ENCODE peak calls at places on chromosome 14, in seven cellular contexts. One of them, this sample, is unnamed.

GRCh38 chr14:61140872-61141271 is 140.3 kb downstream of the TMEM30B start:
- DNase-seq in GM12878: no peak
- DNase-seq in H1: no peak
- DNase-seq in K562: no peak
- DNase-seq in HepG2: no peak
- DNase-seq in GM12891: no peak
- DNase-seq in SK-N-SH: no peak
- DNase-seq in this sample: no peak

GRCh38 chr14:105315941-105316562 is 1.5 kb downstream of the PACS2 start:
- DNase-seq in GM12878: no peak
- DNase-seq in H1: no peak
- DNase-seq in K562: no peak
- DNase-seq in HepG2: no peak
- DNase-seq in GM12891: peak
- DNase-seq in SK-N-SH: peak
- DNase-seq in this sample: no peak

GRCh38 chr14:100466111-100466856 is 120.9 kb downstream of the BEGAIN start:
- DNase-seq in GM12878: no peak
- DNase-seq in H1: no peak
- DNase-seq in K562: no peak
- DNase-seq in HepG2: no peak
- DNase-seq in GM12891: no peak
- DNase-seq in SK-N-SH: no peak
- DNase-seq in this sample: no peak

GRCh38 chr14:20657216-20658211 is 16.0 kb upstream of the OR6S1 start:
- DNase-seq in GM12878: no peak
- DNase-seq in H1: peak
- DNase-seq in K562: peak
- DNase-seq in HepG2: peak
- DNase-seq in GM12891: no peak
- DNase-seq in SK-N-SH: no peak
- DNase-seq in this sample: no peak

GRCh38 chr14:32444262-32444661 is 115.2 kb downstream of the AKAP6 start:
- DNase-seq in GM12878: no peak
- DNase-seq in H1: no peak
- DNase-seq in K562: no peak
- DNase-seq in HepG2: no peak
- DNase-seq in GM12891: no peak
- DNase-seq in SK-N-SH: no peak
- DNase-seq in this sample: no peak

GRCh38 chr14:94027566-94028449 is 1.7 kb downstream of the OTUB2 start:
- DNase-seq in GM12878: no peak
- DNase-seq in H1: no peak
- DNase-seq in K562: no peak
- DNase-seq in HepG2: no peak
- DNase-seq in GM12891: no peak
- DNase-seq in SK-N-SH: no peak
- DNase-seq in this sample: no peak

GRCh38 chr14:100584056-100585031 is 2.9 kb downstream of the BEGAIN start:
- DNase-seq in GM12878: no peak
- DNase-seq in H1: no peak
- DNase-seq in K562: peak
- DNase-seq in HepG2: no peak
- DNase-seq in GM12891: no peak
- DNase-seq in SK-N-SH: no peak
- DNase-seq in this sample: no peak

GRCh38 chr14:84420236-84420635 is 1109.7 kb upstream of the FLRT2 start:
- DNase-seq in GM12878: no peak
- DNase-seq in H1: no peak
- DNase-seq in K562: no peak
- DNase-seq in HepG2: no peak
- DNase-seq in GM12891: no peak
- DNase-seq in SK-N-SH: no peak
- DNase-seq in this sample: no peak

GRCh38 chr14:52467515-52468266 is 84.6 kb downstream of the TXNDC16 start:
- DNase-seq in GM12878: no peak
- DNase-seq in H1: no peak
- DNase-seq in K562: no peak
- DNase-seq in HepG2: no peak
- DNase-seq in GM12891: no peak
- DNase-seq in SK-N-SH: no peak
- DNase-seq in this sample: no peak

GRCh38 chr14:90656986-90657385 is 159.2 kb downstream of the TTC7B start:
- DNase-seq in GM12878: no peak
- DNase-seq in H1: no peak
- DNase-seq in K562: no peak
- DNase-seq in HepG2: no peak
- DNase-seq in GM12891: no peak
- DNase-seq in SK-N-SH: no peak
- DNase-seq in this sample: no peak

GRCh38 chr14:36325853-36326252 is 5.4 kb upstream of the MBIP start:
- DNase-seq in GM12878: no peak
- DNase-seq in H1: no peak
- DNase-seq in K562: no peak
- DNase-seq in HepG2: no peak
- DNase-seq in GM12891: no peak
- DNase-seq in SK-N-SH: no peak
- DNase-seq in this sample: no peak

GRCh38 chr14:33509927-33510535 is 440.8 kb downstream of the EGLN3 start:
- DNase-seq in GM12878: no peak
- DNase-seq in H1: no peak
- DNase-seq in K562: no peak
- DNase-seq in HepG2: no peak
- DNase-seq in GM12891: no peak
- DNase-seq in SK-N-SH: no peak
- DNase-seq in this sample: no peak

GRCh38 chr14:35384386-35385041 is 20.0 kb downstream of the NFKBIA start:
- DNase-seq in GM12878: no peak
- DNase-seq in H1: no peak
- DNase-seq in K562: peak
- DNase-seq in HepG2: peak
- DNase-seq in GM12891: no peak
- DNase-seq in SK-N-SH: no peak
- DNase-seq in this sample: no peak

GRCh38 chr14:48690349-48690748 is 895.8 kb downstream of the RPS29 start:
- DNase-seq in GM12878: no peak
- DNase-seq in H1: no peak
- DNase-seq in K562: no peak
- DNase-seq in HepG2: no peak
- DNase-seq in GM12891: no peak
- DNase-seq in SK-N-SH: no peak
- DNase-seq in this sample: no peak

GRCh38 chr14:32417956-32418552 is 89.0 kb downstream of the AKAP6 start:
- DNase-seq in GM12878: no peak
- DNase-seq in H1: no peak
- DNase-seq in K562: peak
- DNase-seq in HepG2: no peak
- DNase-seq in GM12891: no peak
- DNase-seq in SK-N-SH: no peak
- DNase-seq in this sample: no peak

GRCh38 chr14:21026251-21026987 is 1.6 kb upstream of the NDRG2 start:
- DNase-seq in GM12878: no peak
- DNase-seq in H1: no peak
- DNase-seq in K562: no peak
- DNase-seq in HepG2: no peak
- DNase-seq in GM12891: no peak
- DNase-seq in SK-N-SH: no peak
- DNase-seq in this sample: no peak

GRCh38 chr14:104924421-104925213 is at the start of gene PLD4:
- DNase-seq in GM12878: no peak
- DNase-seq in H1: no peak
- DNase-seq in K562: no peak
- DNase-seq in HepG2: no peak
- DNase-seq in GM12891: no peak
- DNase-seq in SK-N-SH: no peak
- DNase-seq in this sample: no peak

GRCh38 chr14:90573385-90574105 is 176.7 kb downstream of the CALM1 start:
- DNase-seq in GM12878: no peak
- DNase-seq in H1: no peak
- DNase-seq in K562: peak
- DNase-seq in HepG2: no peak
- DNase-seq in GM12891: no peak
- DNase-seq in SK-N-SH: peak
- DNase-seq in this sample: no peak

GRCh38 chr14:105430535-105430934 is 10.9 kb downstream of the MTA1 start:
- DNase-seq in GM12878: no peak
- DNase-seq in H1: no peak
- DNase-seq in K562: no peak
- DNase-seq in HepG2: no peak
- DNase-seq in GM12891: no peak
- DNase-seq in SK-N-SH: no peak
- DNase-seq in this sample: no peak

GRCh38 chr14:26841361-26841760 is 243.5 kb upstream of the NOVA1 start:
- DNase-seq in GM12878: no peak
- DNase-seq in H1: no peak
- DNase-seq in K562: no peak
- DNase-seq in HepG2: no peak
- DNase-seq in GM12891: no peak
- DNase-seq in SK-N-SH: no peak
- DNase-seq in this sample: no peak

GRCh38 chr14:22824711-22825359 is 4.9 kb upstream of the MRPL52 start:
- DNase-seq in GM12878: no peak
- DNase-seq in H1: no peak
- DNase-seq in K562: peak
- DNase-seq in HepG2: peak
- DNase-seq in GM12891: no peak
- DNase-seq in SK-N-SH: no peak
- DNase-seq in this sample: no peak

GRCh38 chr14:92690171-92691011 is 58.0 kb downstream of the LGMN start:
- DNase-seq in GM12878: no peak
- DNase-seq in H1: no peak
- DNase-seq in K562: peak
- DNase-seq in HepG2: peak
- DNase-seq in GM12891: no peak
- DNase-seq in SK-N-SH: peak
- DNase-seq in this sample: no peak

GRCh38 chr14:91350813-91351507 is 66.7 kb downstream of the CCDC88C start:
- DNase-seq in GM12878: peak
- DNase-seq in H1: no peak
- DNase-seq in K562: no peak
- DNase-seq in HepG2: no peak
- DNase-seq in GM12891: no peak
- DNase-seq in SK-N-SH: no peak
- DNase-seq in this sample: no peak

GRCh38 chr14:102949062-102949800 is 26.8 kb downstream of the AMN start:
- DNase-seq in GM12878: no peak
- DNase-seq in H1: no peak
- DNase-seq in K562: no peak
- DNase-seq in HepG2: no peak
- DNase-seq in GM12891: no peak
- DNase-seq in SK-N-SH: no peak
- DNase-seq in this sample: no peak
- TF ChIP-seq TAF1 in GM12878: no peak
- TF ChIP-seq TAF1 in H1: no peak
- TF ChIP-seq TAF1 in K562: no peak
- TF ChIP-seq TAF1 in HepG2: no peak
- TF ChIP-seq TAF1 in GM12891: no peak
- TF ChIP-seq TAF1 in SK-N-SH: no peak
- TF ChIP-seq TAF1 in this sample: no peak

DNA sequence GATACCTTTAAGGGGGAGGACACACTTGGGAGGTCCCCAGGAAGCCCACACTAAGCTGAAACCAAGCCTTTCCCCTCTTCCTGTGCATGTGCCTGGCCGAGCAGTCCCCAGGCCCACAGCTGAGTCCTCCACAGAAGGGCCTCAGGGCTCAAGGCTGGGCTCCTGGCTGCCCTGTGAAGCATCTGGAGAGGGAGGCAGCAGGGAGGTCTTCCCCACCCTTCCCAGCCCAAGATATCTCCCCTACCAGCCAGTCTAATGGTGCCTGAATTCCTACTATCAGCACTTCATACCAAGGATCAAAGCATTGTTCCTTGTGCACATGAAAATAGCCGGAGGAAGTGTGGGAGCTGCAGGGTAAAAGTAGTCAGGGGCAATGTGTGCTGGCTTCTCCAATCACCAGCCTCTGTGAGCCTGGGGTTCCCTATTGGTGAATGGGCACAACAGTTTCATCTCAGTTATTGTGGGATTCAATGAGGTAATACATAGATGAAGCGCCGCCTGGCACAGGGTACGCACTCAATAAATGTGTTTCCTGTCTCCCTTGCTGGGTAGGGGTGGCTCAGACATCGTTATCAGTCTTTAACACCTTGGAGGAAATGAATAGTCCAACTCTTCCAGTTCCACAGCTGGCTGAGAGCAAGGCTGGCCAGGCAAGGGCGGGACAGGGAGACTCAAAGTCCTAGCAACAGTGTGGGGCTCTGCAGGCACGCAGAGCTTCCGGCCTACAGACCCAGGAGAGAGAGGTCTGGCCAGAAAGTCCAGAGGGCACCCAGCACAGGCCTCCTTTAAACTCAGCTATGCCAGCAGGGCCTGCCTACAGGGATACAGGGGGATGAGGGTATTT is 39.1 kb upstream of the PNMA1 start:
- DNase-seq in GM12878: no peak
- DNase-seq in H1: no peak
- DNase-seq in K562: peak
- DNase-seq in HepG2: peak
- DNase-seq in GM12891: no peak
- DNase-seq in SK-N-SH: peak
- DNase-seq in this sample: no peak
- TF ChIP-seq TAF1 in GM12878: no peak
- TF ChIP-seq TAF1 in H1: no peak
- TF ChIP-seq TAF1 in K562: no peak
- TF ChIP-seq TAF1 in HepG2: no peak
- TF ChIP-seq TAF1 in GM12891: no peak
- TF ChIP-seq TAF1 in SK-N-SH: no peak
- TF ChIP-seq TAF1 in this sample: no peak

GRCh38 chr14:50083467-50084337 is 32.7 kb downstream of the VCPKMT start:
- DNase-seq in GM12878: no peak
- DNase-seq in H1: no peak
- DNase-seq in K562: no peak
- DNase-seq in HepG2: no peak
- DNase-seq in GM12891: no peak
- DNase-seq in SK-N-SH: no peak
- DNase-seq in this sample: no peak
- TF ChIP-seq TAF1 in GM12878: no peak
- TF ChIP-seq TAF1 in H1: no peak
- TF ChIP-seq TAF1 in K562: no peak
- TF ChIP-seq TAF1 in HepG2: no peak
- TF ChIP-seq TAF1 in GM12891: no peak
- TF ChIP-seq TAF1 in SK-N-SH: no peak
- TF ChIP-seq TAF1 in this sample: peak

GRCh38 chr14:31241450-31242114 is 34.0 kb upstream of the HECTD1 start:
- DNase-seq in GM12878: no peak
- DNase-seq in H1: no peak
- DNase-seq in K562: peak
- DNase-seq in HepG2: no peak
- DNase-seq in GM12891: no peak
- DNase-seq in SK-N-SH: no peak
- DNase-seq in this sample: no peak

GRCh38 chr14:31239673-31240072 is 32.1 kb upstream of the HECTD1 start:
- DNase-seq in GM12878: no peak
- DNase-seq in H1: no peak
- DNase-seq in K562: peak
- DNase-seq in HepG2: no peak
- DNase-seq in GM12891: no peak
- DNase-seq in SK-N-SH: no peak
- DNase-seq in this sample: no peak

GRCh38 chr14:31244626-31245025 is 37.0 kb upstream of the HECTD1 start:
- DNase-seq in GM12878: no peak
- DNase-seq in H1: no peak
- DNase-seq in K562: no peak
- DNase-seq in HepG2: no peak
- DNase-seq in GM12891: no peak
- DNase-seq in SK-N-SH: no peak
- DNase-seq in this sample: no peak

GRCh38 chr14:31243860-31244259 is 36.3 kb upstream of the HECTD1 start:
- DNase-seq in GM12878: no peak
- DNase-seq in H1: no peak
- DNase-seq in K562: peak
- DNase-seq in HepG2: no peak
- DNase-seq in GM12891: no peak
- DNase-seq in SK-N-SH: no peak
- DNase-seq in this sample: no peak
- TF ChIP-seq TAF1 in GM12878: no peak
- TF ChIP-seq TAF1 in H1: no peak
- TF ChIP-seq TAF1 in K562: no peak
- TF ChIP-seq TAF1 in HepG2: no peak
- TF ChIP-seq TAF1 in GM12891: no peak
- TF ChIP-seq TAF1 in SK-N-SH: no peak
- TF ChIP-seq TAF1 in this sample: no peak

This sample was measured in GM12892.